ENCODE peak calls at places on chromosomes 1 and 21, in nine cellular contexts. E is H9; Y is activated CD4-positive, CD25-positive, alpha-beta regulatory T cell treated with anti-CD3 and anti-CD28 coated beads, Interleukin-2, amount 50 U/mL, for 72 hours; O is stimulated activated CD4-positive, alpha-beta T cell treated with anti-CD3 and anti-CD28 coated beads, Interleukin-1b, Interleukin-23, amount 100 ng/mL, for 4 hours; I is ureter; G is activated naive CD4-positive, alpha-beta T cell treated with anti-CD3 and anti-CD28 coated beads for 36 hours; Q is AML-193; T is T47D; N is Karpas-422. J is an unnamed sample.

GRCh38 chr1:10564063-10564462 is 89.3 kb downstream of the PEX14 start:
- DNase-seq in T (no peak), I (no peak), Q (no peak), Y (no peak), E (no peak), N (no peak), G (no peak), O (no peak), J (no peak)

GRCh38 chr1:4483031-4483625 is 171.3 kb upstream of the AJAP1 start:
- DNase-seq in O (no peak), Y (no peak), I (no peak), T (no peak), N (no peak), Q (no peak), E (no peak), G (no peak), J (no peak)

GRCh38 chr21:27476696-27477095 is 509.8 kb upstream of the ADAMTS5 start:
- DNase-seq in N (no peak), I (no peak), O (no peak), E (no peak), Q (no peak), G (no peak), Y (no peak), T (no peak), J (peak; percentile 43)

GRCh38 chr1:234978397-234979291 is 150.0 kb downstream of the TOMM20 start:
- DNase-seq in N (peak; percentile 63), I (no peak), E (no peak), Q (peak; percentile 46), Y (no peak), O (no peak), T (no peak), G (peak; percentile 81), J (peak; percentile 28)

GRCh38 chr1:234564035-234565029 is 45.6 kb downstream of the IRF2BP2 start:
- DNase-seq in Y (no peak), N (no peak), Q (no peak), E (no peak), T (peak; percentile 76), G (peak; percentile 32), O (no peak), I (peak; percentile 66), J (no peak)

GRCh38 chr1:218351617-218352438 is 6.7 kb downstream of the TGFB2 start:
- DNase-seq in Q (peak; percentile 68), E (peak; percentile 54), N (peak; percentile 48), T (no peak), O (no peak), Y (no peak), I (no peak), G (peak; percentile 35), J (peak; percentile 81)

GRCh38 chr1:218249757-218250156 is 35.3 kb upstream of the RRP15 start:
- DNase-seq in E (no peak), Q (no peak), G (no peak), O (no peak), Y (no peak), I (no peak), N (no peak), T (no peak), J (no peak)

GRCh38 chr1:201268604-201269151 is 14.6 kb upstream of the PKP1 start:
- DNase-seq in T (no peak), I (peak; percentile 37), O (no peak), G (no peak), Y (peak; percentile 16), Q (no peak), E (no peak), N (no peak), J (no peak)

GRCh38 chr21:35198004-35198403 is 148.9 kb upstream of the RUNX1 start:
- DNase-seq in I (no peak), O (no peak), E (no peak), T (no peak), G (no peak), Y (no peak), Q (no peak), N (no peak), J (no peak)